ENCODE peak calls at places on chromosome 7, in nine cellular contexts. N is cardiac muscle cell, O is SK-N-SH, H is lower leg skin, T is Panc1, C is endothelial cell, M is WERI-Rb-1, U is fibroblast of mammary gland, Z is fibroblast of the aortic adventitia. Q is an unnamed sample.

GRCh38 chr7:77738871-77739270 is 42.6 kb downstream of the RSBN1L start:
- DNase-seq in H (no peak), M (no peak), U (peak), N (no peak), T (no peak), Z (peak), O (no peak), C (no peak), Q (no peak)

GRCh38 chr7:29569648-29570047 is 6.0 kb downstream of the PRR15 start:
- DNase-seq in M (no peak), O (no peak), N (no peak), U (no peak), T (no peak), C (no peak), Z (no peak), H (no peak), Q (no peak)

GRCh38 chr7:116829051-116829450 is 33.3 kb upstream of the CAPZA2 start:
- DNase-seq in C (no peak), O (no peak), H (no peak), U (no peak), M (no peak), N (no peak), Z (no peak), T (no peak), Q (no peak)

GRCh38 chr7:140059288-140060242 is 3.2 kb downstream of the PARP12 start:
- DNase-seq in N (no peak), Z (peak), C (no peak), U (peak), T (peak), H (peak), O (peak), M (no peak), Q (peak)

GRCh38 chr7:32957326-32958045 is at the start of gene FKBP9:
- DNase-seq in M (peak), C (peak), N (peak), T (peak), O (peak), H (peak), U (peak), Z (peak), Q (peak)

GRCh38 chr7:91228927-91229326 is 35.3 kb upstream of the FZD1 start:
- DNase-seq in U (peak), C (no peak), T (no peak), N (no peak), H (no peak), M (no peak), Z (no peak), O (no peak), Q (no peak)

GRCh38 chr7:149133311-149133710 is 7.2 kb upstream of the ZNF425 start:
- DNase-seq in M (no peak), O (no peak), T (no peak), C (no peak), U (no peak), H (no peak), N (no peak), Z (no peak), Q (no peak)

GRCh38 chr7:116426428-116427156 is 72.9 kb upstream of the CAV2 start:
- DNase-seq in C (no peak), O (no peak), U (peak), N (no peak), M (no peak), Z (peak), H (no peak), T (peak), Q (no peak)

GRCh38 chr7:148242271-148242801 is 348.2 kb upstream of the C7orf33 start:
- DNase-seq in M (peak), H (peak), C (peak), N (peak), U (peak), O (peak), T (peak), Z (peak), Q (no peak)

GRCh38 chr7:84256481-84256880 is 61.9 kb upstream of the SEMA3A start:
- DNase-seq in N (no peak), C (no peak), U (no peak), M (no peak), H (no peak), O (no peak), T (no peak), Z (no peak), Q (no peak)

GRCh38 chr7:155882596-155882995 is 70.3 kb upstream of the SHH start:
- DNase-seq in C (no peak), T (no peak), N (no peak), H (no peak), U (peak), M (no peak), Z (peak), O (no peak), Q (no peak)

GRCh38 chr7:151793991-151794507 is 82.9 kb downstream of the PRKAG2 start:
- DNase-seq in M (no peak), C (no peak), H (no peak), T (no peak), U (no peak), Z (no peak), N (no peak), O (no peak), Q (no peak)

GRCh38 chr7:156969972-156970420 is 20.5 kb downstream of the NOM1 start:
- DNase-seq in H (no peak), N (no peak), C (no peak), M (no peak), U (peak), O (no peak), T (no peak), Z (peak), Q (no peak)

GRCh38 chr7:81690251-81690650 is 79.6 kb downstream of the HGF start:
- DNase-seq in M (no peak), C (no peak), Z (no peak), H (peak), O (no peak), U (peak), N (peak), T (no peak), Q (no peak)

GRCh38 chr7:44977956-44978355 is 859 bp downstream of the MYO1G start:
- DNase-seq in H (no peak), U (no peak), N (no peak), Z (no peak), T (no peak), C (no peak), O (no peak), M (no peak), Q (no peak)

GRCh38 chr7:4202954-4203353 is 479.1 kb upstream of the FOXK1 start:
- DNase-seq in O (no peak), C (no peak), H (no peak), Z (no peak), T (no peak), N (no peak), U (no peak), M (no peak), Q (no peak)

GRCh38 chr7:50315193-50315592 is 10.7 kb downstream of the IKZF1 start:
- DNase-seq in C (no peak), U (no peak), O (no peak), N (no peak), H (no peak), T (no peak), Z (no peak), M (no peak), Q (no peak)
- TF ChIP-seq CTCF in C (no peak), U (no peak), O (no peak), N (no peak), H (no peak), T (no peak), Z (no peak), M (no peak), Q (no peak)

GRCh38 chr7:94481246-94481645 is 28.4 kb upstream of the CASD1 start:
- DNase-seq in Z (no peak), H (no peak), T (no peak), N (no peak), C (no peak), U (no peak), M (no peak), O (no peak), Q (no peak)
- TF ChIP-seq CTCF in Z (no peak), H (no peak), T (no peak), N (no peak), C (no peak), U (no peak), M (no peak), O (no peak), Q (no peak)

DNA sequence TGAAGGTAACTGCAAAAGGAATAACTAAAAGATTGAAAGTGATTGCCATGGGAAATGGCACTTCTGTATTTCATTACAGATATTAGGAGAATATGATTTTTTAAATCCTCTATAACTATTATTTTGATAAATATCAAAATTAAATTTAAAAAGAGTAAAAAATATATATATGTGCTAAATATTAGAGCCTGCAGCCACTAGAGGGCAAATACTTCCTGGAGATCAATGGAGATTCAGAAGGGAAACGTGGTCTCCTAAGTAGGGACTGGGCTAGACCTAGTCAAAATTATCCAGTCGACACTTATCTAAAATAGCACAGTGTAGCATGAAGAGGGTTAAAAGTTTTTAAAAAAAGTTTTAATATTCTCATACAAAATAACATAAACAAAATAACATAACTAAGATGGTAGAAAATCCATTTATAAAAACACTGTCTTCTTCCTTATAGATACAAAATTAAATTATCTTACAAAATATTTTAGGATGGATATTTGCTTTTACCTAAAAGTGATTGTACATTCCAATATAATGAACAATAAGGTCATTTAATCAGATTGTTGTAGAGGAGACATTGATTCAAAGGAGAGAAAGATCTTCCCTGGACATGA is 434.3 kb downstream of the MDFIC start:
- DNase-seq in U (peak), C (no peak), O (no peak), H (no peak), Z (peak), M (no peak), T (no peak), N (peak), Q (no peak)
- TF ChIP-seq CTCF in U (peak), C (peak), O (peak), H (no peak), Z (peak), M (peak), T (peak), N (peak), Q (no peak)

DNA sequence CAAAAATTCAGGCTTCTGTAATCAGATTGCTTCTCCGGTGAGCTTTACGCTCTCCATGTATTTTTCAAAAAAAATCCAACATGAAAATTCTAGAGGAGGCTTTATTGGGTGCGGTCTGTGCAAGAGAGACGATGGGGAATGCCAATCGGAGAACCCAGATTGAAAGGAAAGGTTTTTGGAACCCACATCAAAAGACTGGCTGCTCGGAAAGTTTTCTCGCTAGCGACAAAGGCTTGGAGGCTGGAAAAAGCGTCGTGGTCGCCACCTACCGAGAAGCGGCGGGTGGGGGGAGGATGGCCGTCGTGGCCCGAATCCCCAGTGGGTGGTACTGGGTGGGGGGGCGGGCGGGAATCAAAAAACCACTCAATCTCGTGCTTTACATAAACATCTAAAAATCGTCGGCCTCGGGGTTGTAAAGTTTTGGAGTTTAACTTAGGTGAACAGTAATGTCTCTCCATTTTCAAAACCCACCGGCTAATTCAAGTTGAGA is 1.1 kb upstream of the GTF2I start:
- DNase-seq in Z (peak), T (no peak), M (peak), N (peak), C (peak), O (peak), H (no peak), U (peak), Q (no peak)
- TF ChIP-seq CTCF in Z (peak), T (no peak), M (peak), N (no peak), C (no peak), O (no peak), H (no peak), U (no peak), Q (no peak)

Q was measured in omental fat pad.